ENCODE peak calls at places on chromosome 6, in six cellular contexts. One of them, this sample, is unnamed.

GRCh38 chr6:125165256-125165655 is 11.7 kb downstream of the TPD52L1 start:
- DNase-seq in esophagus muscularis mucosa: no peak
- DNase-seq in progenitor cell of endocrine pancreas: no peak
- DNase-seq in uterus: no peak
- DNase-seq in retina: no peak
- DNase-seq in midbrain: no peak
- DNase-seq in this sample: no peak

GRCh38 chr6:125835221-125835744 is 44.5 kb downstream of the NCOA7 start:
- DNase-seq in midbrain: peak; percentile 33
- DNase-seq in retina: no peak
- DNase-seq in progenitor cell of endocrine pancreas: no peak
- DNase-seq in uterus: no peak
- DNase-seq in esophagus muscularis mucosa: no peak
- DNase-seq in this sample: no peak

GRCh38 chr6:149389509-149390297 is 10.4 kb upstream of the SUMO4 start:
- DNase-seq in esophagus muscularis mucosa: no peak
- DNase-seq in uterus: no peak
- DNase-seq in progenitor cell of endocrine pancreas: no peak
- DNase-seq in retina: no peak
- DNase-seq in midbrain: no peak
- DNase-seq in this sample: no peak

GRCh38 chr6:36618366-36619355 is 24.5 kb downstream of the SRSF3 start:
- DNase-seq in retina: no peak
- DNase-seq in uterus: no peak
- DNase-seq in progenitor cell of endocrine pancreas: no peak
- DNase-seq in midbrain: no peak
- DNase-seq in esophagus muscularis mucosa: no peak
- DNase-seq in this sample: no peak

GRCh38 chr6:47484616-47485015 is 7.0 kb downstream of the CD2AP start:
- DNase-seq in midbrain: no peak
- DNase-seq in retina: no peak
- DNase-seq in uterus: no peak
- DNase-seq in esophagus muscularis mucosa: no peak
- DNase-seq in progenitor cell of endocrine pancreas: no peak
- DNase-seq in this sample: no peak

GRCh38 chr6:79570129-79570801 is 33.0 kb upstream of the LCA5 start:
- DNase-seq in progenitor cell of endocrine pancreas: peak; percentile 59
- DNase-seq in midbrain: no peak
- DNase-seq in esophagus muscularis mucosa: no peak
- DNase-seq in retina: peak; percentile 44
- DNase-seq in uterus: peak; percentile 32
- DNase-seq in this sample: no peak

GRCh38 chr6:111282564-111282963 is 195.3 kb downstream of the SLC16A10 start:
- DNase-seq in retina: no peak
- DNase-seq in esophagus muscularis mucosa: no peak
- DNase-seq in progenitor cell of endocrine pancreas: no peak
- DNase-seq in midbrain: no peak
- DNase-seq in uterus: no peak
- DNase-seq in this sample: no peak

GRCh38 chr6:153117986-153118886 is 12.8 kb downstream of the RGS17 start:
- DNase-seq in esophagus muscularis mucosa: no peak
- DNase-seq in retina: no peak
- DNase-seq in midbrain: no peak
- DNase-seq in progenitor cell of endocrine pancreas: no peak
- DNase-seq in uterus: no peak
- DNase-seq in this sample: no peak

GRCh38 chr6:165654144-165654543 is 8.9 kb downstream of the PDE10A start:
- DNase-seq in esophagus muscularis mucosa: peak; percentile 88
- DNase-seq in progenitor cell of endocrine pancreas: no peak
- DNase-seq in uterus: no peak
- DNase-seq in midbrain: no peak
- DNase-seq in retina: no peak
- DNase-seq in this sample: no peak

GRCh38 chr6:117505337-117505736 is 22.9 kb downstream of the DCBLD1 start:
- DNase-seq in midbrain: no peak
- DNase-seq in progenitor cell of endocrine pancreas: no peak
- DNase-seq in uterus: no peak
- DNase-seq in retina: peak; percentile 28
- DNase-seq in esophagus muscularis mucosa: no peak
- DNase-seq in this sample: no peak

GRCh38 chr6:45187841-45188240 is 140.3 kb upstream of the RUNX2 start:
- DNase-seq in retina: no peak
- DNase-seq in uterus: no peak
- DNase-seq in progenitor cell of endocrine pancreas: no peak
- DNase-seq in esophagus muscularis mucosa: no peak
- DNase-seq in midbrain: no peak
- DNase-seq in this sample: no peak

GRCh38 chr6:43196337-43196736 is 14.3 kb downstream of the CUL9 start:
- DNase-seq in midbrain: no peak
- DNase-seq in esophagus muscularis mucosa: no peak
- DNase-seq in retina: no peak
- DNase-seq in progenitor cell of endocrine pancreas: no peak
- DNase-seq in uterus: no peak
- DNase-seq in this sample: no peak

GRCh38 chr6:3247255-3248146 is 11.2 kb upstream of the PSMG4 start:
- DNase-seq in progenitor cell of endocrine pancreas: peak; percentile 29
- DNase-seq in esophagus muscularis mucosa: no peak
- DNase-seq in uterus: peak; percentile 78
- DNase-seq in midbrain: peak; percentile 94
- DNase-seq in retina: peak; percentile 91
- DNase-seq in this sample: peak; percentile 68

GRCh38 chr6:128370072-128370471 is 150.3 kb downstream of the PTPRK start:
- DNase-seq in uterus: no peak
- DNase-seq in esophagus muscularis mucosa: no peak
- DNase-seq in retina: no peak
- DNase-seq in progenitor cell of endocrine pancreas: no peak
- DNase-seq in midbrain: no peak
- DNase-seq in this sample: no peak

GRCh38 chr6:1498491-1499113 is 109.2 kb downstream of the FOXF2 start:
- DNase-seq in esophagus muscularis mucosa: no peak
- DNase-seq in progenitor cell of endocrine pancreas: no peak
- DNase-seq in uterus: no peak
- DNase-seq in retina: no peak
- DNase-seq in midbrain: no peak
- DNase-seq in this sample: no peak

GRCh38 chr6:44956426-44956825 is 371.7 kb upstream of the RUNX2 start:
- DNase-seq in midbrain: no peak
- DNase-seq in progenitor cell of endocrine pancreas: no peak
- DNase-seq in uterus: no peak
- DNase-seq in esophagus muscularis mucosa: no peak
- DNase-seq in retina: no peak
- DNase-seq in this sample: no peak